ENCODE peak calls at places on chromosomes 2 and 18, in five cellular contexts. One of them, this sample, is unnamed.

GRCh38 chr18:40338284-40338683 is 1616.8 kb upstream of the PIK3C3 start:
- DNase-seq in PC-9: no peak
- DNase-seq in H1: no peak
- DNase-seq in left lung: no peak
- DNase-seq in right cardiac atrium: no peak
- DNase-seq in this sample: no peak

GRCh38 chr2:127423476-127423840 is 5.2 kb downstream of the PROC start:
- DNase-seq in PC-9: peak; percentile 82
- DNase-seq in H1: peak; percentile 77
- DNase-seq in left lung: no peak
- DNase-seq in right cardiac atrium: no peak
- DNase-seq in this sample: no peak

GRCh38 chr18:24270937-24271380 is 126.7 kb downstream of the OSBPL1A start:
- DNase-seq in PC-9: no peak
- DNase-seq in H1: no peak
- DNase-seq in left lung: no peak
- DNase-seq in right cardiac atrium: no peak
- DNase-seq in this sample: no peak

GRCh38 chr2:36477315-36477714 is 120.7 kb downstream of the FEZ2 start:
- DNase-seq in PC-9: no peak
- DNase-seq in H1: no peak
- DNase-seq in left lung: no peak
- DNase-seq in right cardiac atrium: no peak
- DNase-seq in this sample: no peak

GRCh38 chr2:161004379-161004778 is 155.8 kb upstream of the TANK start:
- DNase-seq in PC-9: no peak
- DNase-seq in H1: no peak
- DNase-seq in left lung: no peak
- DNase-seq in right cardiac atrium: no peak
- DNase-seq in this sample: no peak

GRCh38 chr2:149422337-149422990 is 92.1 kb downstream of the LYPD6 start:
- DNase-seq in PC-9: peak; percentile 57
- DNase-seq in H1: no peak
- DNase-seq in left lung: no peak
- DNase-seq in right cardiac atrium: no peak
- DNase-seq in this sample: no peak

GRCh38 chr2:96245609-96246390 is 20.0 kb downstream of the TMEM127 start:
- DNase-seq in PC-9: no peak
- DNase-seq in H1: no peak
- DNase-seq in left lung: peak; percentile 59
- DNase-seq in right cardiac atrium: no peak
- DNase-seq in this sample: no peak

GRCh38 chr18:13471971-13472628 is 253.5 kb downstream of the LDLRAD4 start:
- DNase-seq in PC-9: no peak
- DNase-seq in H1: no peak
- DNase-seq in left lung: no peak
- DNase-seq in right cardiac atrium: no peak
- DNase-seq in this sample: no peak

GRCh38 chr2:64837116-64837704 is 152.0 kb upstream of the SLC1A4 start:
- DNase-seq in PC-9: peak; percentile 50
- DNase-seq in H1: no peak
- DNase-seq in left lung: no peak
- DNase-seq in right cardiac atrium: no peak
- DNase-seq in this sample: no peak

GRCh38 chr2:37582371-37582770 is 89.1 kb downstream of the CDC42EP3 start:
- DNase-seq in PC-9: no peak
- DNase-seq in H1: no peak
- DNase-seq in left lung: no peak
- DNase-seq in right cardiac atrium: no peak
- DNase-seq in this sample: no peak

GRCh38 chr2:37168217-37168981 is 11.6 kb upstream of the EIF2AK2 start:
- DNase-seq in PC-9: peak; percentile 38
- DNase-seq in H1: peak; percentile 64
- DNase-seq in left lung: no peak
- DNase-seq in right cardiac atrium: no peak
- DNase-seq in this sample: no peak

GRCh38 chr2:128395640-128396499 is 77.2 kb upstream of the HS6ST1 start:
- DNase-seq in PC-9: peak; percentile 49
- DNase-seq in H1: no peak
- DNase-seq in left lung: no peak
- DNase-seq in right cardiac atrium: no peak
- DNase-seq in this sample: no peak

GRCh38 chr2:128379021-128380005 is 60.6 kb upstream of the HS6ST1 start:
- DNase-seq in PC-9: no peak
- DNase-seq in H1: no peak
- DNase-seq in left lung: peak; percentile 75
- DNase-seq in right cardiac atrium: peak; percentile 58
- DNase-seq in this sample: peak; percentile 28

GRCh38 chr2:178683877-178684276 is 123.3 kb downstream of the TTN start:
- DNase-seq in PC-9: no peak
- DNase-seq in H1: no peak
- DNase-seq in left lung: no peak
- DNase-seq in right cardiac atrium: no peak
- DNase-seq in this sample: no peak

GRCh38 chr18:29087616-29088246 is 910.8 kb upstream of the CDH2 start:
- DNase-seq in PC-9: no peak
- DNase-seq in H1: no peak
- DNase-seq in left lung: no peak
- DNase-seq in right cardiac atrium: no peak
- DNase-seq in this sample: no peak

GRCh38 chr18:22710628-22711380 is 222.3 kb upstream of the RBBP8 start:
- DNase-seq in PC-9: peak; percentile 37
- DNase-seq in H1: peak; percentile 49
- DNase-seq in left lung: peak; percentile 49
- DNase-seq in right cardiac atrium: peak; percentile 55
- DNase-seq in this sample: peak; percentile 27

GRCh38 chr2:100283724-100284501 is 38.4 kb downstream of the LONRF2 start:
- DNase-seq in PC-9: no peak
- DNase-seq in H1: no peak
- DNase-seq in left lung: no peak
- DNase-seq in right cardiac atrium: no peak
- DNase-seq in this sample: no peak

GRCh38 chr2:182173944-182174622 is 188.4 kb downstream of the PPP1R1C start:
- DNase-seq in PC-9: no peak
- DNase-seq in H1: no peak
- DNase-seq in left lung: no peak
- DNase-seq in right cardiac atrium: no peak
- DNase-seq in this sample: no peak

GRCh38 chr2:12684471-12684936 is 32.2 kb upstream of the TRIB2 start:
- DNase-seq in PC-9: peak; percentile 22
- DNase-seq in H1: no peak
- DNase-seq in left lung: no peak
- DNase-seq in right cardiac atrium: no peak
- DNase-seq in this sample: no peak

DNA sequence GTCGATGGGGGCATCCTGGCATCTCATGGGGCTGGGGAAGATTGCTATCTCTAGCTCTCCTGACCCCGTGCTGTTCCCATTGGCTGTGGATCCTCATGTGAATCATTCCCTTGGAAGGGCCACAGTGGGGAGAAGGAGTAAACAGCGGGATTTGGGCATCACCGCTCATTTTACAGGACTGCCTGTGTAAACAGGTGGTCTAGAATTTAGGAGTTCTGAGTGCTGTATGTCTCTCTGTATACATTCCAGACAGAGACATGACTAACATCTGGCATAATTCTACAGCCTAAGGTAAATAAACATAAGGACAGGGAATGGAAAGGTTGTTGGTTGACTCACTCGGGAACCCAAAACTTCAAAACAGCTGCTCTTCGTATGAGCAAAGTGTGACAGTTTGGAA is 92.7 kb downstream of the COPS8 start:
- DNase-seq in PC-9: no peak
- DNase-seq in H1: no peak
- DNase-seq in left lung: no peak
- DNase-seq in right cardiac atrium: no peak
- DNase-seq in this sample: no peak
- H3K4me3 ChIP-seq in PC-9: no peak overlapping the region
- H3K4me3 ChIP-seq in H1: no peak overlapping the region
- H3K4me3 ChIP-seq in left lung: no peak overlapping the region
- H3K4me3 ChIP-seq in right cardiac atrium: no peak overlapping the region
- H3K4me3 ChIP-seq in this sample: no peak overlapping the region

DNA sequence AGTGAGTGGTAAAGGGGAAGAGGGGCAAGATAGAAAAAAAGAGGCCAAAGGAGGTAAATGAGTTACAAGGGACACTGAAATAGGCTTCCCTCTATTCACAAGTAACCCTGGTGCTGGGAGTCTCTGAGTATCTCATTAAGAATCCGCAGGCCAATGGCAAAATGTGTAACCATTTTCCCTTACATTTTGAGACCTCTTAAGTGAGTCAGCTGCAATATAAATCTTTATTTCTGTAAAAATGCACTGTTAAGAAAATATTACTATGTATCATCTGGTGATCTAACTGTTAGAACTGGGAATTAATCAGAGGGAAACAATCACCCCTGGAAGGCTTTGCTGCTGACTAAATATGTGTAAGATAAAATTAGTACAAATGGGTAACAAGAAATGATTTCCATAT is 483.0 kb upstream of the CHST9 start:
- DNase-seq in PC-9: no peak
- DNase-seq in H1: no peak
- DNase-seq in left lung: no peak
- DNase-seq in right cardiac atrium: no peak
- DNase-seq in this sample: no peak
- H3K4me1 ChIP-seq in PC-9: no peaks in the 10 kb centered on the region
- H3K4me1 ChIP-seq in H1: no peaks in the 10 kb centered on the region
- H3K4me1 ChIP-seq in left lung: no peaks in the 10 kb centered on the region
- H3K4me1 ChIP-seq in right cardiac atrium: no peaks in the 10 kb centered on the region
- H3K4me1 ChIP-seq in this sample: no peaks in the 10 kb centered on the region

GRCh38 chr2:120398051-120398960 is 52.4 kb downstream of the INHBB start:
- DNase-seq in PC-9: peak; percentile 79
- DNase-seq in H1: no peak
- DNase-seq in left lung: no peak
- DNase-seq in right cardiac atrium: no peak
- DNase-seq in this sample: no peak

GRCh38 chr2:120397362-120397811 is 51.5 kb downstream of the INHBB start:
- DNase-seq in PC-9: peak; percentile 81
- DNase-seq in H1: peak; percentile 37
- DNase-seq in left lung: no peak
- DNase-seq in right cardiac atrium: no peak
- DNase-seq in this sample: no peak

GRCh38 chr2:120395221-120395620 is 49.3 kb downstream of the INHBB start:
- DNase-seq in PC-9: no peak
- DNase-seq in H1: peak; percentile 46
- DNase-seq in left lung: no peak
- DNase-seq in right cardiac atrium: no peak
- DNase-seq in this sample: no peak

GRCh38 chr2:120395686-120396518 is 50.0 kb downstream of the INHBB start:
- DNase-seq in PC-9: peak; percentile 64
- DNase-seq in H1: peak; percentile 45
- DNase-seq in left lung: peak; percentile 48
- DNase-seq in right cardiac atrium: no peak
- DNase-seq in this sample: no peak

GRCh38 chr2:120396519-120397361 is 50.8 kb downstream of the INHBB start:
- DNase-seq in PC-9: no peak
- DNase-seq in H1: peak; percentile 40
- DNase-seq in left lung: no peak
- DNase-seq in right cardiac atrium: no peak
- DNase-seq in this sample: no peak
- H3K4me3 ChIP-seq in PC-9: peak overlapping the region; percentile 22
- H3K4me3 ChIP-seq in H1: no peak overlapping the region
- H3K4me3 ChIP-seq in left lung: no peak overlapping the region
- H3K4me3 ChIP-seq in right cardiac atrium: no peak overlapping the region
- H3K4me3 ChIP-seq in this sample: no peak overlapping the region

GRCh38 chr2:233359823-233360222 is 5.5 kb downstream of the DGKD start:
- DNase-seq in PC-9: no peak
- DNase-seq in H1: no peak
- DNase-seq in left lung: no peak
- DNase-seq in right cardiac atrium: no peak
- DNase-seq in this sample: no peak
- H3K4me1 ChIP-seq in PC-9: peaks cover 30% of the 10 kb centered on the region
- H3K4me1 ChIP-seq in H1: no peaks in the 10 kb centered on the region
- H3K4me1 ChIP-seq in left lung: peaks cover 5% of the 10 kb centered on the region
- H3K4me1 ChIP-seq in right cardiac atrium: peaks cover 6% of the 10 kb centered on the region
- H3K4me1 ChIP-seq in this sample: peaks cover 51% of the 10 kb centered on the region

DNA sequence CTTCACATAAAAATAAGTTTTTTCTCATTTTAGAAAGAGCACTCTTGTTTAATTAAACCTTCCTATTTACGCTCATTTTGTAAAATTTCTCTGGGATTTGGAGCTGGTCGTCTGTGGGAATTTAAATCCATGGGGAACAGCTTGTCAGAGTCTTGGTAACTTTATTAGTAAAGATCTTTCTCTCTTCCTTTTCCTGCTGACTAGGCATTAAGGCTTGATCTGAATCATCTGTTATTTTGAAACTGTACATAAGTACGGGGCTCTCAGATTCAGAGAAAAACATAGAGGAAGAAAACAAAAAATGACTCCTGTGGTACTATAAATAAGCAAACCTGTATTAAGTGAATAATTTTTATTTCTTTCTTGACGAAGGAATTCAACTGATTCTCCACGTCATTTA is 150.2 kb downstream of the ST6GAL2 start:
- DNase-seq in PC-9: no peak
- DNase-seq in H1: no peak
- DNase-seq in left lung: no peak
- DNase-seq in right cardiac atrium: no peak
- DNase-seq in this sample: no peak
- H3K4me3 ChIP-seq in PC-9: no peak overlapping the region
- H3K4me3 ChIP-seq in H1: no peak overlapping the region
- H3K4me3 ChIP-seq in left lung: no peak overlapping the region
- H3K4me3 ChIP-seq in right cardiac atrium: no peak overlapping the region
- H3K4me3 ChIP-seq in this sample: no peak overlapping the region

GRCh38 chr2:55116966-55117365 is 66.7 kb upstream of the RTN4 start:
- DNase-seq in PC-9: no peak
- DNase-seq in H1: no peak
- DNase-seq in left lung: no peak
- DNase-seq in right cardiac atrium: no peak
- DNase-seq in this sample: no peak
- H3K4me1 ChIP-seq in PC-9: peaks cover 76% of the 10 kb centered on the region
- H3K4me1 ChIP-seq in H1: peaks cover 2% of the 10 kb centered on the region
- H3K4me1 ChIP-seq in left lung: peaks cover 16% of the 10 kb centered on the region
- H3K4me1 ChIP-seq in right cardiac atrium: peaks cover 14% of the 10 kb centered on the region
- H3K4me1 ChIP-seq in this sample: peaks cover 46% of the 10 kb centered on the region

GRCh38 chr2:85681354-85681728 is 12.8 kb upstream of the GNLY start:
- DNase-seq in PC-9: peak; percentile 66
- DNase-seq in H1: no peak
- DNase-seq in left lung: no peak
- DNase-seq in right cardiac atrium: no peak
- DNase-seq in this sample: no peak

GRCh38 chr2:85680707-85681353 is 12.8 kb upstream of the SFTPB start:
- DNase-seq in PC-9: no peak
- DNase-seq in H1: no peak
- DNase-seq in left lung: no peak
- DNase-seq in right cardiac atrium: no peak
- DNase-seq in this sample: no peak

GRCh38 chr2:85682378-85682777 is 11.8 kb upstream of the GNLY start:
- DNase-seq in PC-9: no peak
- DNase-seq in H1: no peak
- DNase-seq in left lung: no peak
- DNase-seq in right cardiac atrium: no peak
- DNase-seq in this sample: no peak

GRCh38 chr2:85684380-85684779 is 9.8 kb upstream of the GNLY start:
- DNase-seq in PC-9: no peak
- DNase-seq in H1: no peak
- DNase-seq in left lung: no peak
- DNase-seq in right cardiac atrium: no peak
- DNase-seq in this sample: no peak

GRCh38 chr2:85681776-85682175 is 12.4 kb upstream of the GNLY start:
- DNase-seq in PC-9: no peak
- DNase-seq in H1: no peak
- DNase-seq in left lung: no peak
- DNase-seq in right cardiac atrium: no peak
- DNase-seq in this sample: no peak
- H3K4me3 ChIP-seq in PC-9: no peak overlapping the region
- H3K4me3 ChIP-seq in H1: no peak overlapping the region
- H3K4me3 ChIP-seq in left lung: no peak overlapping the region
- H3K4me3 ChIP-seq in right cardiac atrium: no peak overlapping the region
- H3K4me3 ChIP-seq in this sample: no peak overlapping the region

This sample was measured in heart right ventricle.